ENCODE peak calls at places on chromosomes 5 and 9, in four cellular contexts. One of them, this sample, is unnamed.

GRCh38 chr5:113166710-113167366 is 190.2 kb downstream of the DCP2 start:
- DNase-seq in glutamatergic neuron: no peak
- DNase-seq in activated naive CD8-positive, alpha-beta T cell treated with anti-CD3 and anti-CD28 coated beads, Interleukin-2, amount 50 U/mL, for 16 hours: no peak
- DNase-seq in H7: no peak
- DNase-seq in this sample: no peak

GRCh38 chr9:127776195-127776918 is 2.1 kb downstream of the SH2D3C start:
- DNase-seq in glutamatergic neuron: peak
- DNase-seq in activated naive CD8-positive, alpha-beta T cell treated with anti-CD3 and anti-CD28 coated beads, Interleukin-2, amount 50 U/mL, for 16 hours: peak
- DNase-seq in H7: peak
- DNase-seq in this sample: no peak

GRCh38 chr9:117091529-117091928 is 323.3 kb downstream of the ASTN2 start:
- DNase-seq in glutamatergic neuron: no peak
- DNase-seq in activated naive CD8-positive, alpha-beta T cell treated with anti-CD3 and anti-CD28 coated beads, Interleukin-2, amount 50 U/mL, for 16 hours: no peak
- DNase-seq in H7: peak
- DNase-seq in this sample: no peak

GRCh38 chr5:43840424-43841232 is 237.6 kb downstream of the NNT start:
- DNase-seq in glutamatergic neuron: no peak
- DNase-seq in activated naive CD8-positive, alpha-beta T cell treated with anti-CD3 and anti-CD28 coated beads, Interleukin-2, amount 50 U/mL, for 16 hours: no peak
- DNase-seq in H7: no peak
- DNase-seq in this sample: no peak

GRCh38 chr5:66074891-66075290 is 69.2 kb upstream of the SREK1 start:
- DNase-seq in glutamatergic neuron: peak
- DNase-seq in activated naive CD8-positive, alpha-beta T cell treated with anti-CD3 and anti-CD28 coated beads, Interleukin-2, amount 50 U/mL, for 16 hours: no peak
- DNase-seq in H7: no peak
- DNase-seq in this sample: no peak

GRCh38 chr9:136661641-136662325 is 933 bp upstream of the EGFL7 start:
- DNase-seq in glutamatergic neuron: peak
- DNase-seq in activated naive CD8-positive, alpha-beta T cell treated with anti-CD3 and anti-CD28 coated beads, Interleukin-2, amount 50 U/mL, for 16 hours: no peak
- DNase-seq in H7: no peak
- DNase-seq in this sample: no peak

GRCh38 chr5:5665225-5666075 is 243.0 kb downstream of the ICE1 start:
- DNase-seq in glutamatergic neuron: no peak
- DNase-seq in activated naive CD8-positive, alpha-beta T cell treated with anti-CD3 and anti-CD28 coated beads, Interleukin-2, amount 50 U/mL, for 16 hours: no peak
- DNase-seq in H7: no peak
- DNase-seq in this sample: peak

GRCh38 chr5:80182802-80183645 is 72.8 kb downstream of the SERINC5 start:
- DNase-seq in glutamatergic neuron: no peak
- DNase-seq in activated naive CD8-positive, alpha-beta T cell treated with anti-CD3 and anti-CD28 coated beads, Interleukin-2, amount 50 U/mL, for 16 hours: no peak
- DNase-seq in H7: no peak
- DNase-seq in this sample: no peak

GRCh38 chr5:76404694-76405306 is 1.7 kb downstream of the IQGAP2 start:
- DNase-seq in glutamatergic neuron: no peak
- DNase-seq in activated naive CD8-positive, alpha-beta T cell treated with anti-CD3 and anti-CD28 coated beads, Interleukin-2, amount 50 U/mL, for 16 hours: no peak
- DNase-seq in H7: no peak
- DNase-seq in this sample: no peak

GRCh38 chr5:125005287-125005686 is 258.8 kb upstream of the ZNF608 start:
- DNase-seq in glutamatergic neuron: no peak
- DNase-seq in activated naive CD8-positive, alpha-beta T cell treated with anti-CD3 and anti-CD28 coated beads, Interleukin-2, amount 50 U/mL, for 16 hours: no peak
- DNase-seq in H7: no peak
- DNase-seq in this sample: no peak

GRCh38 chr5:82661462-82661861 is 383.3 kb upstream of the RPS23 start:
- DNase-seq in glutamatergic neuron: no peak
- DNase-seq in activated naive CD8-positive, alpha-beta T cell treated with anti-CD3 and anti-CD28 coated beads, Interleukin-2, amount 50 U/mL, for 16 hours: no peak
- DNase-seq in H7: no peak
- DNase-seq in this sample: no peak

GRCh38 chr9:127534250-127534649 is 77.8 kb upstream of the STXBP1 start:
- DNase-seq in glutamatergic neuron: no peak
- DNase-seq in activated naive CD8-positive, alpha-beta T cell treated with anti-CD3 and anti-CD28 coated beads, Interleukin-2, amount 50 U/mL, for 16 hours: no peak
- DNase-seq in H7: no peak
- DNase-seq in this sample: no peak

GRCh38 chr9:127311239-127311741 is 46.7 kb downstream of the GARNL3 start:
- DNase-seq in glutamatergic neuron: no peak
- DNase-seq in activated naive CD8-positive, alpha-beta T cell treated with anti-CD3 and anti-CD28 coated beads, Interleukin-2, amount 50 U/mL, for 16 hours: peak
- DNase-seq in H7: peak
- DNase-seq in this sample: no peak

GRCh38 chr5:6714221-6715041 is 1.2 kb downstream of the TENT4A start:
- DNase-seq in glutamatergic neuron: peak
- DNase-seq in activated naive CD8-positive, alpha-beta T cell treated with anti-CD3 and anti-CD28 coated beads, Interleukin-2, amount 50 U/mL, for 16 hours: no peak
- DNase-seq in H7: peak
- DNase-seq in this sample: no peak

GRCh38 chr5:33810491-33811120 is 81.2 kb downstream of the ADAMTS12 start:
- DNase-seq in glutamatergic neuron: no peak
- DNase-seq in activated naive CD8-positive, alpha-beta T cell treated with anti-CD3 and anti-CD28 coated beads, Interleukin-2, amount 50 U/mL, for 16 hours: no peak
- DNase-seq in H7: no peak
- DNase-seq in this sample: no peak

GRCh38 chr5:68656936-68657857 is 436.6 kb upstream of the SLC30A5 start:
- DNase-seq in glutamatergic neuron: no peak
- DNase-seq in activated naive CD8-positive, alpha-beta T cell treated with anti-CD3 and anti-CD28 coated beads, Interleukin-2, amount 50 U/mL, for 16 hours: no peak
- DNase-seq in H7: no peak
- DNase-seq in this sample: no peak

GRCh38 chr5:6389946-6390530 is 11.7 kb upstream of the MED10 start:
- DNase-seq in glutamatergic neuron: no peak
- DNase-seq in activated naive CD8-positive, alpha-beta T cell treated with anti-CD3 and anti-CD28 coated beads, Interleukin-2, amount 50 U/mL, for 16 hours: no peak
- DNase-seq in H7: no peak
- DNase-seq in this sample: no peak

GRCh38 chr5:138979684-138980275 is 104.6 kb upstream of the LRRTM2 start:
- DNase-seq in glutamatergic neuron: no peak
- DNase-seq in activated naive CD8-positive, alpha-beta T cell treated with anti-CD3 and anti-CD28 coated beads, Interleukin-2, amount 50 U/mL, for 16 hours: no peak
- DNase-seq in H7: no peak
- DNase-seq in this sample: no peak

GRCh38 chr5:170145462-170145861 is 39.8 kb downstream of the FOXI1 start:
- DNase-seq in glutamatergic neuron: no peak
- DNase-seq in activated naive CD8-positive, alpha-beta T cell treated with anti-CD3 and anti-CD28 coated beads, Interleukin-2, amount 50 U/mL, for 16 hours: no peak
- DNase-seq in H7: no peak
- DNase-seq in this sample: no peak

GRCh38 chr9:4011062-4011461 is 288.8 kb downstream of the GLIS3 start:
- DNase-seq in glutamatergic neuron: no peak
- DNase-seq in activated naive CD8-positive, alpha-beta T cell treated with anti-CD3 and anti-CD28 coated beads, Interleukin-2, amount 50 U/mL, for 16 hours: no peak
- DNase-seq in H7: no peak
- DNase-seq in this sample: no peak

GRCh38 chr9:126000256-126000655 is 253.1 kb downstream of the PBX3 start:
- DNase-seq in glutamatergic neuron: no peak
- DNase-seq in activated naive CD8-positive, alpha-beta T cell treated with anti-CD3 and anti-CD28 coated beads, Interleukin-2, amount 50 U/mL, for 16 hours: no peak
- DNase-seq in H7: no peak
- DNase-seq in this sample: no peak

GRCh38 chr5:95861858-95862561 is 39.5 kb upstream of the GLRX start:
- DNase-seq in glutamatergic neuron: no peak
- DNase-seq in activated naive CD8-positive, alpha-beta T cell treated with anti-CD3 and anti-CD28 coated beads, Interleukin-2, amount 50 U/mL, for 16 hours: no peak
- DNase-seq in H7: no peak
- DNase-seq in this sample: no peak

GRCh38 chr9:74499770-74500583 is 2.8 kb downstream of the RORB start:
- DNase-seq in glutamatergic neuron: peak
- DNase-seq in activated naive CD8-positive, alpha-beta T cell treated with anti-CD3 and anti-CD28 coated beads, Interleukin-2, amount 50 U/mL, for 16 hours: no peak
- DNase-seq in H7: peak
- DNase-seq in this sample: no peak

GRCh38 chr5:180644129-180644824 is 5.1 kb downstream of the FLT4 start:
- DNase-seq in glutamatergic neuron: no peak
- DNase-seq in activated naive CD8-positive, alpha-beta T cell treated with anti-CD3 and anti-CD28 coated beads, Interleukin-2, amount 50 U/mL, for 16 hours: no peak
- DNase-seq in H7: peak
- DNase-seq in this sample: no peak

GRCh38 chr5:76084496-76085285 is 1.5 kb downstream of the SV2C start:
- DNase-seq in glutamatergic neuron: peak
- DNase-seq in activated naive CD8-positive, alpha-beta T cell treated with anti-CD3 and anti-CD28 coated beads, Interleukin-2, amount 50 U/mL, for 16 hours: no peak
- DNase-seq in H7: peak
- DNase-seq in this sample: no peak